ENCODE peak calls at places on chromosomes 4 and X, in nine cellular contexts. E is AG09309, O is brain microvascular endothelial cell, X is pancreas, S is psoas muscle, P is bronchial epithelial cell, L is HCT116, F is Panc1, K is choroid plexus epithelial cell. B is an unnamed sample.

GRCh38 chrX:39814391-39814790 is 283.4 kb downstream of the BCOR start:
- DNase-seq in P (no peak), X (no peak), S (no peak), E (no peak), F (no peak), L (peak), K (no peak), O (no peak), B (no peak)

GRCh38 chrX:1719270-1719669 is 104.4 kb downstream of the ASMT start:
- DNase-seq in X (no peak), E (no peak), L (no peak), O (no peak), P (no peak), S (no peak), F (no peak), K (no peak), B (no peak)

GRCh38 chr4:1305781-1306455 is 16.2 kb downstream of the MAEA start:
- DNase-seq in L (peak), X (no peak), F (no peak), P (no peak), E (no peak), K (no peak), S (no peak), O (no peak), B (no peak)

GRCh38 chrX:31420711-31421151 is 348.9 kb upstream of the FTHL17 start:
- DNase-seq in P (peak), S (no peak), F (no peak), O (no peak), E (peak), X (no peak), K (peak), L (no peak), B (no peak)

GRCh38 chr4:75919914-75920313 is 17.7 kb upstream of the PPEF2 start:
- DNase-seq in S (no peak), P (no peak), F (no peak), E (no peak), K (peak), X (no peak), L (no peak), O (no peak), B (no peak)

GRCh38 chrX:69556094-69557011 is 52.2 kb downstream of the NALF2 start:
- DNase-seq in X (peak), P (peak), K (peak), O (peak), L (peak), S (no peak), F (no peak), E (no peak), B (no peak)

GRCh38 chrX:110042521-110042920 is 39.6 kb downstream of the TMEM164 start:
- DNase-seq in L (no peak), X (no peak), F (no peak), E (no peak), O (no peak), S (no peak), P (peak), K (peak), B (no peak)

GRCh38 chr4:146998157-146998556 is 52.5 kb upstream of the TTC29 start:
- DNase-seq in L (no peak), O (no peak), F (no peak), K (no peak), E (no peak), S (no peak), X (no peak), P (peak), B (no peak)

GRCh38 chr4:7366180-7366957 is 68.4 kb downstream of the PSAPL1 start:
- DNase-seq in K (no peak), L (no peak), X (no peak), F (no peak), O (no peak), E (no peak), S (no peak), P (no peak), B (no peak)

GRCh38 chr4:154578919-154579318 is 11.6 kb downstream of the FGA start:
- DNase-seq in K (peak), X (no peak), O (no peak), S (no peak), L (no peak), F (no peak), E (no peak), P (peak), B (no peak)

GRCh38 chr4:8830056-8830455 is 41.6 kb downstream of the HMX1 start:
- DNase-seq in K (no peak), O (no peak), L (no peak), P (no peak), E (no peak), X (no peak), F (no peak), S (no peak), B (no peak)

GRCh38 chr4:12679217-12679616 is 804.9 kb downstream of the RAB28 start:
- DNase-seq in O (no peak), S (no peak), K (no peak), X (no peak), L (peak), P (no peak), F (no peak), E (no peak), B (no peak)
- TF ChIP-seq CTCF in O (no peak), S (no peak), K (no peak), X (no peak), L (peak), P (peak), F (peak), E (no peak), B (no peak)

GRCh38 chrX:11664211-11664888 is 1.4 kb downstream of the ARHGAP6 start:
- DNase-seq in E (no peak), S (peak), L (no peak), F (no peak), O (no peak), X (no peak), P (no peak), K (peak), B (peak)

GRCh38 chrX:11666180-11666579 is 460 bp upstream of the ARHGAP6 start:
- DNase-seq in S (no peak), F (no peak), X (no peak), E (no peak), K (no peak), P (no peak), L (no peak), O (no peak), B (no peak)

GRCh38 chrX:11667286-11667685 is 1.6 kb upstream of the ARHGAP6 start:
- DNase-seq in S (no peak), P (no peak), X (no peak), E (no peak), F (no peak), L (no peak), O (no peak), K (no peak), B (no peak)

GRCh38 chrX:11665144-11666040 is at the start of gene ARHGAP6:
- DNase-seq in F (no peak), S (peak), P (peak), O (peak), L (no peak), X (no peak), E (no peak), K (peak), B (peak)

GRCh38 chrX:11663875-11664210 is 1.9 kb downstream of the ARHGAP6 start:
- DNase-seq in L (no peak), P (no peak), S (no peak), O (no peak), X (no peak), E (no peak), F (no peak), K (no peak), B (no peak)
- TF ChIP-seq CTCF in L (no peak), P (no peak), S (no peak), O (peak), X (no peak), E (no peak), F (no peak), K (no peak), B (no peak)

GRCh38 chrX:119693032-119693995 is at the start of gene SEPTIN6:
- DNase-seq in L (peak), P (peak), E (no peak), O (peak), X (peak), K (peak), F (no peak), S (peak), B (peak)
- TF ChIP-seq CTCF in L (no peak), P (no peak), E (peak), O (peak), X (no peak), K (no peak), F (no peak), S (no peak), B (peak)

DNA sequence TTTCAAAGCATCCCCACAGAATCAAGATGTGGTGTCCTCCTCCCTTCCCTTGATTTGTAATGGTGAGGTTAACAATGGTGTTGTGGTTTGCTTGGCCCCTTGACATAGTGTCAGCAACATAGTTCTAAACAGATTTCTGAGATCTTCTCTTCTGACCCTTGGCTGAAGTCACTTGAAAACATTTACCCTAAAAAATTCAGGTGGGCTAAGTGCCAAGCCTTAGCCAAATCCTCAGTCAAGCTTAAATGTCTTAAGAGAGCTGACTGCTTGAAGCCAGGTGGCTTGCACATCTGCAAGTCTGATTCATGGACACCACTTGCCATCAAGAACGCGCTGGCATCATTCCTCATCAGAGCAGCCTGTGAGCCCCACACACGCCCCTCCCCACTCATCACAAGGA is 173.2 kb downstream of the MGST2 start:
- DNase-seq in O (no peak), X (no peak), L (no peak), F (no peak), S (no peak), P (no peak), E (no peak), K (peak), B (no peak)
- TF ChIP-seq CTCF in O (no peak), X (no peak), L (no peak), F (no peak), S (no peak), P (no peak), E (no peak), K (no peak), B (no peak)

GRCh38 chrX:119694601-119695534 is 1.9 kb upstream of the SEPTIN6 start:
- DNase-seq in L (no peak), P (no peak), X (no peak), E (no peak), S (no peak), O (no peak), F (no peak), K (no peak), B (no peak)
- TF ChIP-seq CTCF in L (no peak), P (peak), X (no peak), E (no peak), S (no peak), O (peak), F (peak), K (peak), B (no peak)

DNA sequence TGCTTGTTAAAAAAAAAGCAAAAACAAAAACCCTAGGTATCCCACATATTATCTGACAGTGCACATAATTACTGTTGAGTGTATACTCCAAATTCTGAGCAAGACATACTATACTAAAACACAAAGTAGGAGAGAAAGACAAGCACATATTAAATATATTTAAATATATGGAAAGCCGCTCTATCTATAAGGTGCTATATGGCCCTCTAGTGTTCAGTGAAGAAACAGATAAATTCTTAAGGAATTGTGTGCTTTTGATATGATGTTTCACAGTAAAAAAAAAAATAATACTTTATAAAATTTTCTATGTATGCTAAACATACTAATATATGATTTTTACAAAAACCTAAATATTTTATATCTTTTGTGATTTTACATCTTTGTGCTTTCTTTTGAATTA is 137.8 kb downstream of the FBXW7 start:
- DNase-seq in S (no peak), E (no peak), K (peak), P (peak), O (no peak), X (no peak), L (no peak), F (no peak), B (no peak)
- TF ChIP-seq CTCF in S (peak), E (peak), K (peak), P (peak), O (no peak), X (no peak), L (peak), F (peak), B (peak)

DNA sequence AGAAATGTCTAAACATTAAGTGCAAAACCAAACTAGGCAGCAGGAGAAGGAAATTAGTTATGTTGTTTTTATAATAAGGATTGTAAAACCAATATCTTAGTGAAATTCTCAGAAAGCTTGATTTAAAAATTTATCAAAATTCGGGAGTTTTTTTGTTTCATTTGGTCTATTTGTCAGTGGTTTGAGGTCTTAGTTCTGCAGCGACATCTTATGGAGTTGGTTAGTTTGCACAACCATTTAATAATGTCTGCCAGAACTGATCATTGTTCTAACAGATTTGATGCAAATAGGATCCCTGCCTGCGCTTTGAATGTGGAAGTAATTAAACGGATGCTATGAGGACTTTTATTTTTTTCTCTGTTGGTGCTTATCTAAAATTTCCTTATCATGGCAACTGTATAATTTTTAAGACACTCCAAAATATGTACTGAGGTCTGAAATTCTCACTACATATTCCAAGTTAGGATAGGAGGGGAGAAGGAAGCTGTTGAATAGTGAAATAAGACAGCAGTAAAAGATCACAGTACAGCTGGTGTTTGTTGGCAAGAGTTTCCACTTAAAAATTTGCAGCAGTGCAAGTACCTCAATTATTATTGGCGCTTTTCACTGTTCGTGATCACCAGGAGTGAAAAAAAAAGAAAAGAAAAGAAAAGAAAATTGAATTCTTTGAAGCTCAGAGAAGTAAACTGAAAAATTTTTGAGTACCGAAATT is 2521.4 kb downstream of the ARAP2 start:
- DNase-seq in F (no peak), X (no peak), E (no peak), O (no peak), L (no peak), K (peak), S (no peak), P (no peak), B (no peak)
- TF ChIP-seq CTCF in F (no peak), X (no peak), E (peak), O (no peak), L (no peak), K (peak), S (no peak), P (no peak), B (no peak)